ENCODE peak calls at places on chromosomes 4 and X, in seven cellular contexts. J is MM.1S, X is OCI-LY7, S is cardiac muscle cell, G is heart left ventricle, P is tibial nerve, F is PC-3. N is an unnamed sample.

GRCh38 chrX:31609130-31609529 is 537.3 kb upstream of the FTHL17 start:
- DNase-seq in S (peak; percentile 91), P (no peak), J (no peak), G (no peak), X (no peak), F (peak; percentile 1), N (no peak)

GRCh38 chr4:118086334-118086733 is 52.0 kb downstream of the NDST3 start:
- DNase-seq in S (peak; percentile 3), J (no peak), F (peak; percentile 41), P (no peak), G (no peak), X (no peak), N (no peak)

GRCh38 chr4:151703401-151703800 is 57.4 kb downstream of the GATB start:
- DNase-seq in X (no peak), J (no peak), G (no peak), P (no peak), F (no peak), S (no peak), N (no peak)

GRCh38 chrX:141341341-141341740 is 99.0 kb upstream of the SPANXC start:
- DNase-seq in J (no peak), G (no peak), S (peak; percentile 84), F (peak; percentile 87), P (no peak), X (no peak), N (no peak)

GRCh38 chrX:68808686-68809357 is 20.0 kb upstream of the EFNB1 start:
- DNase-seq in G (no peak), S (peak; percentile 68), X (no peak), F (peak; percentile 11), J (no peak), P (no peak), N (no peak)

GRCh38 chr4:67714955-67715354 is 14.0 kb upstream of the UBA6 start:
- DNase-seq in G (no peak), S (no peak), F (no peak), P (no peak), J (no peak), X (no peak), N (no peak)

GRCh38 chr4:188262464-188262863 is 123.2 kb downstream of the TRIML1 start:
- DNase-seq in S (no peak), G (no peak), J (no peak), P (no peak), X (no peak), F (no peak), N (no peak)

GRCh38 chr4:20253799-20254409 is 2.2 kb downstream of the SLIT2 start:
- DNase-seq in S (peak; percentile 60), G (peak; percentile 27), F (peak; percentile 27), J (no peak), P (no peak), X (no peak), N (no peak)

GRCh38 chr4:142396279-142396678 is 449.8 kb downstream of the INPP4B start:
- DNase-seq in J (no peak), X (no peak), S (peak; percentile 60), P (no peak), G (no peak), F (peak; percentile 30), N (no peak)

GRCh38 chrX:119041175-119041574 is 31.6 kb upstream of the CT47C1 start:
- DNase-seq in P (peak; percentile 13), F (peak; percentile 82), S (peak; percentile 85), J (no peak), G (peak; percentile 57), X (no peak), N (peak; percentile 41)

GRCh38 chr4:100100985-100101384 is 89.3 kb downstream of the DDIT4L start:
- DNase-seq in J (peak; percentile 52), S (no peak), F (no peak), P (no peak), X (no peak), G (no peak), N (no peak)

GRCh38 chr4:147981305-147981704 is 249.4 kb downstream of the ARHGAP10 start:
- DNase-seq in S (no peak), G (no peak), X (no peak), F (no peak), P (no peak), J (peak; percentile 14), N (no peak)

GRCh38 chrX:13088155-13088485 is 43.7 kb upstream of the FAM9C start:
- DNase-seq in G (no peak), F (no peak), S (no peak), P (no peak), X (peak; percentile 69), J (no peak), N (no peak)

DNA sequence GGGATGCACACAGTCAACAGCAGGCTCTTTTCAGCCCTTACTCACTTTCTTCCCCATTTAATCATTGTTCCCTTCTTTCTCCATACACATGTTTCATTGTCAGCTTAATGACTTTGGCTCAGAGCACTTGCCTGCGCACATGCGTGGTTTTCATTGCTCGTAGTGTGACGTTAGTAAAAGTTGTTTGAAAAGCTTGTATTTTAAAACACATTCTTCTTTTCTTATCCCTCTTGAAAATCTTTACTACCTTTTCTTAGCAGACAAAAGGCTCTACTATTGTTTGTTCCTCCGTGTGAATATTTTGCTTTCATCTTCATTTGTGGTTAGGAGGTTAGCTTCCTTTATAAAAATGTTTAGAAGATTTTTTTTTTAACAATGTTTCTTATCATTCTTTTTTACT is 19.6 kb upstream of the SCOC start:
- DNase-seq in X (no peak), S (no peak), G (no peak), P (no peak), J (no peak), F (no peak), N (no peak)
- H3K27ac ChIP-seq in X (no peak overlapping the region), S (no peak overlapping the region), G (no peak overlapping the region), P (no peak overlapping the region), J (no peak overlapping the region), F (no peak overlapping the region), N (no peak overlapping the region)

DNA sequence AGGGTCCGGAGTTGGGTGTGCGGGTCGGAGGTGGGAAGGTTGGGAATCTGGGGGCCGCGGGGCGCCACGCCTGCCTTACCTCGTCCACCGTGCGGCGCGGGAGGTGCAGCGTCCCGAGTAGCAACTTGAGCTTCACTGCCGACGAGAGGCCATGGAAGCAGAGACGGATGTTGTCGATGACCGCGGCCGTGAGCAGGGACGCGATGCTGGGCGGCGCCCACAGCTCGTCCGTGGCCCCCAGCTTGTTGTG is 178 bp downstream of the NELFA start:
- DNase-seq in P (no peak), X (no peak), S (no peak), G (no peak), J (no peak), F (no peak), N (no peak)
- TF ChIP-seq CTCF in P (no peak), X (no peak), S (no peak), G (no peak), J (no peak), F (no peak), N (no peak)

GRCh38 chr4:39045791-39046221 is 13.6 kb upstream of the TMEM156 start:
- DNase-seq in F (peak; percentile 22), X (peak; percentile 40), J (no peak), G (no peak), S (peak; percentile 47), P (no peak), N (no peak)
- H3K4me1 ChIP-seq in F (peaks cover 46% of the 10 kb centered on the region), X (peaks cover 59% of the 10 kb centered on the region), J (peaks cover 40% of the 10 kb centered on the region), G (peaks cover 10% of the 10 kb centered on the region), S (no peaks in the 10 kb centered on the region), P (peaks cover 31% of the 10 kb centered on the region), N (peaks cover 5% of the 10 kb centered on the region)

GRCh38 chr4:38909015-38909414 is 41.4 kb downstream of the FAM114A1 start:
- DNase-seq in S (no peak), G (no peak), X (no peak), P (no peak), J (no peak), F (no peak), N (no peak)

GRCh38 chr4:38902695-38903094 is 35.1 kb downstream of the FAM114A1 start:
- DNase-seq in P (no peak), F (peak; percentile 56), S (peak; percentile 41), X (peak; percentile 64), J (peak; percentile 63), G (no peak), N (no peak)

GRCh38 chr4:38905657-38906398 is 38.2 kb downstream of the FAM114A1 start:
- DNase-seq in G (no peak), X (peak; percentile 11), S (peak; percentile 30), J (no peak), P (no peak), F (no peak), N (no peak)

GRCh38 chr4:38902221-38902620 is 34.6 kb downstream of the FAM114A1 start:
- DNase-seq in X (no peak), F (no peak), J (no peak), S (no peak), P (no peak), G (no peak), N (no peak)

DNA sequence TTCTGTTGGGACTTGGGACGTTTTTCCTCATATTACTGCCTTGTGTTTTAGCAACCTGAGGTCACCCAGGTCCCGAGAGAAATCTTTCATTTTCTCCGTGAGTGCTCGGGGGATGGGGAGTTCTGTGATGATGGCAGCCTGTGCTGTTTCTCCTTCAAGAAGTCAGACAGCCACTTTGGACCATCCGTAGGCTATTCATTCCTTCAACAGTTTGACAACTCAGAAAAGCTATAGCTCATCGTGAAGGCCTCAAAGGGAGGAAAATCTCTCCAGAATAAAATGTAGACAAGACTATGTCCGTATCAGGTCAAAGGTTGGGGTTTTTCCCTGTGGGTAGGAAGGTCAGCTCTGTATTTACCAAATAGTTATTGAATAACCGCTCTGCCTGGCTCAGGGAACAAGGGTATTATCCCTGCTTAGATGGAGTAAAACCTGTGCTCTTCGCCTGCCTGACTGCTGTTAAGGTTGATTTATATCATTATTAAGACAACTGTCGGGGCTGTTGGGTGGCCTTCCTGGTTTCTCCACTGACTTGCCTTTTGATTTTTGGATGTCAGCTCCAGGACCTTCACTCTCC is 36.6 kb downstream of the FAM114A1 start:
- DNase-seq in J (no peak), X (no peak), S (no peak), G (no peak), F (no peak), P (no peak), N (no peak)
- H3K27ac ChIP-seq in J (no peak overlapping the region), X (no peak overlapping the region), S (no peak overlapping the region), G (no peak overlapping the region), F (no peak overlapping the region), P (no peak overlapping the region), N (no peak overlapping the region)

DNA sequence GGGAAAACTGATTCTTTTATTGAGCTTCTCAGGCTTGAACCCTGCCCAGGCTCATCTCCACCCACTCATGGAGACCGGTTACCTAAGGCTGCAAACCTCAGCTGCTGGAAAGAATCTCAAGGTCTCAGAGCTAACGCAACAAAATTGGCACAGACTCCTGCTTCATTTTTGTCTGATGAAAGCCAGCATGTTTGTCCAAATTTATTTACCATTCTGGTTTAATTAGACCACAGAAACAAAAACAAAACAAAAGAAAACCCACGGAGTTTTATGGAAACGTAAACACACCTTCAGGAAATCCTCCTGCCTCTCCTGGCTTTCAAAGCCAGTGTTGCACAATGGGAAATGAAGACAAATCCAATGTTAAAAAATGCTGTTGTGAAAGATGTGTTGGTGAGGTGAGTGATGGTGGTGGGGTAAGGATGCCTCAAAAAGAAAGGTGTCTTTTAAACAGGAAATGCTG is 56.4 kb upstream of the PDLIM3 start:
- DNase-seq in P (no peak), F (peak; percentile 22), S (peak; percentile 67), X (no peak), G (no peak), J (peak; percentile 29), N (no peak)
- TF ChIP-seq CTCF in P (no peak), F (no peak), S (no peak), X (no peak), G (no peak), J (no peak), N (no peak)

GRCh38 chr4:5989236-5990225 is 28.7 kb downstream of the C4orf50 start:
- DNase-seq in X (no peak), S (no peak), F (no peak), J (no peak), P (no peak), G (no peak), N (no peak)
- H3K4me1 ChIP-seq in X (peaks cover 7% of the 10 kb centered on the region), S (no peaks in the 10 kb centered on the region), F (no peaks in the 10 kb centered on the region), J (peaks cover 7% of the 10 kb centered on the region), P (no peaks in the 10 kb centered on the region), G (no peaks in the 10 kb centered on the region), N (no peaks in the 10 kb centered on the region)